ENCODE peak calls at places on chromosomes 2 and 18, in six cellular contexts. U, A, P, C, B and S are unnamed samples.

GRCh38 chr2:29296585-29296984 is 181.4 kb downstream of the CLIP4 start:
- DNase-seq in U (no peak), A (no peak), C (no peak), B (no peak), P (no peak), S (no peak)

GRCh38 chr2:106886916-106887758 is 1.2 kb upstream of the ST6GAL2 start:
- DNase-seq in U (peak), A (no peak), P (no peak), B (no peak), C (no peak), S (no peak)

GRCh38 chr2:231905026-231905425 is 21.2 kb downstream of the NPPC start:
- DNase-seq in A (no peak), B (no peak), U (no peak), C (peak), P (no peak), S (no peak)

GRCh38 chr18:62713651-62714247 is 1.6 kb upstream of the PHLPP1 start:
- DNase-seq in U (no peak), A (no peak), B (no peak), C (no peak), P (no peak), S (no peak)

GRCh38 chr18:7740815-7741214 is 173.7 kb downstream of the PTPRM start:
- DNase-seq in C (no peak), P (no peak), A (no peak), U (no peak), B (no peak), S (no peak)

GRCh38 chr2:55138546-55139288 is 88.5 kb upstream of the RTN4 start:
- DNase-seq in C (no peak), P (no peak), A (no peak), U (no peak), B (no peak), S (no peak)

GRCh38 chr18:50143891-50144290 is 51.1 kb downstream of the MYO5B start:
- DNase-seq in C (no peak), A (no peak), B (no peak), U (no peak), P (peak), S (no peak)

GRCh38 chr2:1234731-1235308 is 178.4 kb upstream of the TPO start:
- DNase-seq in C (no peak), U (peak), B (no peak), P (no peak), A (no peak), S (no peak)

GRCh38 chr2:31693882-31694281 is 113.1 kb upstream of the SRD5A2 start:
- DNase-seq in U (peak), P (no peak), A (no peak), C (no peak), B (no peak), S (no peak)

GRCh38 chr2:74441690-74442482 is at the start of gene RTKN:
- DNase-seq in C (peak), U (peak), P (peak), B (no peak), A (no peak), S (peak)

GRCh38 chr2:150735894-150736498 is 248.5 kb upstream of the RND3 start:
- DNase-seq in U (no peak), B (no peak), P (no peak), C (no peak), A (no peak), S (no peak)

GRCh38 chr2:37786854-37787253 is 115.4 kb upstream of the CDC42EP3 start:
- DNase-seq in C (no peak), P (no peak), A (no peak), B (no peak), U (no peak), S (no peak)

GRCh38 chr2:171541202-171541884 is 19.1 kb downstream of the CYBRD1 start:
- DNase-seq in C (no peak), B (peak), P (peak), A (no peak), U (no peak), S (no peak)

GRCh38 chr2:143525536-143525935 is 396.3 kb downstream of the ARHGAP15 start:
- DNase-seq in B (no peak), C (no peak), U (peak), A (no peak), P (no peak), S (no peak)

GRCh38 chr18:63970803-63971191 is 916 bp downstream of the SERPINB8 start:
- DNase-seq in B (no peak), P (peak), U (peak), C (peak), A (no peak), S (no peak)

GRCh38 chr2:37005118-37005868 is 39.0 kb upstream of the STRN start:
- DNase-seq in C (no peak), B (peak), A (no peak), U (peak), P (peak), S (peak)

GRCh38 chr2:207073791-207074678 is 91.7 kb downstream of the KLF7 start:
- DNase-seq in P (no peak), C (no peak), U (peak), A (no peak), B (peak), S (peak)

GRCh38 chr2:226742346-226742745 is 57.3 kb downstream of the IRS1 start:
- DNase-seq in U (peak), P (no peak), C (peak), A (no peak), B (no peak), S (no peak)

GRCh38 chr18:2881490-2882195 is 34.8 kb downstream of the EMILIN2 start:
- DNase-seq in P (no peak), C (peak), A (peak), B (peak), U (peak), S (no peak)

GRCh38 chr2:47360937-47361336 is 42.0 kb upstream of the MSH2 start:
- DNase-seq in A (peak), C (no peak), B (no peak), U (no peak), P (peak), S (no peak)

GRCh38 chr18:57621252-57621607 is 406 bp downstream of the NARS1 start:
- DNase-seq in P (peak), A (no peak), C (no peak), B (no peak), U (peak), S (peak)

GRCh38 chr18:11750581-11751304 is 61.7 kb downstream of the GNAL start:
- DNase-seq in C (no peak), P (no peak), U (no peak), B (no peak), A (no peak), S (no peak)

GRCh38 chr18:78978336-78979057 is 1.1 kb upstream of the SALL3 start:
- DNase-seq in P (no peak), C (no peak), B (no peak), U (no peak), A (no peak), S (no peak)

GRCh38 chr18:76209597-76209996 is 285.4 kb downstream of the ZNF516 start:
- DNase-seq in B (no peak), A (peak), C (no peak), U (peak), P (no peak), S (no peak)

GRCh38 chr2:161077367-161078210 is 82.6 kb upstream of the TANK start:
- DNase-seq in P (no peak), B (peak), A (no peak), U (peak), C (no peak), S (peak)

GRCh38 chr2:231904161-231904611 is 22.0 kb downstream of the NPPC start:
- DNase-seq in C (no peak), P (no peak), B (no peak), U (no peak), A (no peak), S (no peak)

GRCh38 chr2:133885847-133886246 is 317.6 kb upstream of the NCKAP5 start:
- DNase-seq in B (no peak), P (peak), U (no peak), A (no peak), C (no peak), S (no peak)

GRCh38 chr2:168722592-168722991 is 79.8 kb upstream of the NOSTRIN start:
- DNase-seq in C (peak), B (no peak), P (no peak), U (peak), A (peak), S (no peak)

GRCh38 chr18:12751891-12752290 is 49.0 kb downstream of the PSMG2 start:
- DNase-seq in A (no peak), C (no peak), B (no peak), U (no peak), P (no peak), S (no peak)

GRCh38 chr18:74063023-74063422 is 84.6 kb downstream of the FBXO15 start:
- DNase-seq in U (no peak), B (peak), P (no peak), A (no peak), C (no peak), S (no peak)
- TF ChIP-seq CTCF in U (no peak), B (no peak), P (no peak), A (no peak), C (no peak), S (no peak)

DNA sequence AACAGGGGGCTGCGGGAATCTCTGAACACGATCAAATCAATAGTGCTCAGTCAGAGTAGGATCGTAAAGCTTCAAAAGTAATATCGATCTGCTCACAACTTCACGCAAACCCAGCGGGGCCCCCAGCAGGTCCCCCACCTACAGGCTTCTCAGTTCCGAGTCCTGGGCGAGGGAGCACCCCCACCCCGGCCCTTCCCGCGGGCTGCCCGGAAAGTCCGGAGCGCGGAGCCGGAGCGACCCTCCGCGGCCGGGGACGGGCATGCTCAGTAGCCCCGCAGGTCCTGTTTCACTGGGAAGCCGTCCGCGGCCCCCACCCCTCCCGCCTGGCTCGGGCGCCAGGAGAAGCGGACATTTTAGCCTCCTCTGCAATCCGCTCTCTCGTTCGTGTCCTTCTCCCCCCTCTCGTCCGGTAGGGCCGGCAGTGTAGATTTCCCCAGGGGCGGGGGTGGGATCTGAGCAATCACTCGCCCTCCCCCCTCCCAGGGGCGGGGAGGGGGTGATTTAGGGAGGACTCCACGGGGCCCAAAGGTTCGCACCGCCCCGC is 3.3 kb upstream of the SPRED2 start:
- DNase-seq in P (peak), U (peak), A (peak), B (peak), C (peak), S (peak)
- TF ChIP-seq CTCF in P (no peak), U (no peak), A (peak), B (no peak), C (no peak), S (peak)

GRCh38 chr2:132415256-132416079 is 1.1 kb upstream of the GPR39 start:
- DNase-seq in U (peak), P (peak), A (no peak), B (no peak), C (no peak), S (no peak)

GRCh38 chr2:132420776-132421175 is 4.2 kb downstream of the GPR39 start:
- DNase-seq in P (no peak), B (no peak), C (no peak), A (no peak), U (no peak), S (no peak)

GRCh38 chr2:132417430-132418035 is 928 bp downstream of the GPR39 start:
- DNase-seq in P (peak), B (no peak), A (no peak), U (no peak), C (no peak), S (no peak)

GRCh38 chr2:132416080-132416911 is at the start of gene GPR39:
- DNase-seq in U (peak), C (peak), A (peak), P (peak), B (no peak), S (no peak)

GRCh38 chr2:132416996-132417395 is 391 bp downstream of the GPR39 start:
- DNase-seq in B (no peak), U (no peak), A (no peak), P (peak), C (no peak), S (no peak)
- TF ChIP-seq CTCF in B (no peak), U (peak), A (peak), P (no peak), C (no peak), S (no peak)

GRCh38 chr2:177772529-177772928 is 300.0 kb downstream of the PDE11A start:
- DNase-seq in U (peak), C (no peak), A (no peak), B (peak), P (peak), S (peak)
- TF ChIP-seq CTCF in U (peak), C (peak), A (peak), B (no peak), P (peak), S (peak)

DNA sequence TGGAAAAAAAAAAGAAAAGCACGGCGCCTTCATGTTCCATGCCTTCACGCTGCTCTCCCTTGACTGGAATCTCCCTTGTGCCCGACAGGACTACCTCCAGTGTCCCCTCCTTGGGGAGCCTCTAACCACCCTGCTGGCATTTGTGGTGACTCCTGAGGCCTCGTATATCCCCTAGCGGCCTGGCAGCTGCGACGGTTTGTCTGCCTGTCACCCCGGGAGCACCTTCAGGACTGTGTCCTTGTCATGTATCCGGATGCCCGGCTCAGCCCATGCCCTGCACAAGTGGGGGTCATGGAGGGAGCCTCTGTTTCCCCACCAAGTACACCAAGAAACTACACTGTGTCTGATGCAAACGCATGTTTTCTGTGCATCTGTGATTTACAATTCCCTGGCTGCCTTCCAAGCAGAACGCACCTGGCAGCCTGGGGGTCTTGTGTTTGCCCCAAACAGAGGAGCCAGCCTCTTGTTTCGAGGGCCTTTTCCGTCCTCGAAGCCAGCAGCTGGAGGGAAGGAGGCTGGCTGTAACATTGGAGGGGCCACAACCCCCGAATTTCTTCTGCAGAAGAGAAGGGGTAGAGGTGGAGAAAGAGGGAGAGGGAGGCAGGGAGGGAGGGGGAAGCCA is 18.9 kb downstream of the TWIST2 start:
- DNase-seq in C (no peak), P (no peak), B (no peak), A (no peak), U (no peak), S (no peak)
- TF ChIP-seq CTCF in C (no peak), P (no peak), B (no peak), A (no peak), U (no peak), S (no peak)

DNA sequence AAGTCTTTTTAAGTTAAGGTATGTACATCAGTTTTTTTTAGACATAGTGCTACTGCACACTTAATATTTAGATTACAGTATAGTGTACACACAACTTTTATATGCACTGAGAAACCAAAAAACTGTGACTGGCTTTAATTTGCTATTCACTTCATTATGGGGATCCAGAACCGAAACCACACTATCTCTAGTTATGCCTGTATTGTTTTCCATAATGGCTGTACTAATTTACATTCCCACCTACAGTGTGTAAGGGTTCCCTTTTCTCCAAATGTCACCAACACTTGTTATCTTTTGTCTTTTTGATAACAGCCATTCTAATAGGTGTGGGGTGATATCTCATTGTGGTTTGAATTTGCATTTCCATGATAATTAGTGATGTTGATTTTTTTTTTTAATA is 213.4 kb upstream of the CCDC150 start:
- DNase-seq in U (no peak), B (no peak), C (no peak), P (no peak), A (no peak), S (no peak)
- TF ChIP-seq CTCF in U (no peak), B (no peak), C (no peak), P (no peak), A (no peak), S (no peak)

GRCh38 chr18:45423664-45424063 is 191.6 kb upstream of the SLC14A2 start:
- DNase-seq in C (no peak), B (no peak), A (no peak), P (no peak), U (no peak), S (no peak)
- TF ChIP-seq CTCF in C (no peak), B (no peak), A (no peak), P (no peak), U (no peak), S (no peak)

DNA sequence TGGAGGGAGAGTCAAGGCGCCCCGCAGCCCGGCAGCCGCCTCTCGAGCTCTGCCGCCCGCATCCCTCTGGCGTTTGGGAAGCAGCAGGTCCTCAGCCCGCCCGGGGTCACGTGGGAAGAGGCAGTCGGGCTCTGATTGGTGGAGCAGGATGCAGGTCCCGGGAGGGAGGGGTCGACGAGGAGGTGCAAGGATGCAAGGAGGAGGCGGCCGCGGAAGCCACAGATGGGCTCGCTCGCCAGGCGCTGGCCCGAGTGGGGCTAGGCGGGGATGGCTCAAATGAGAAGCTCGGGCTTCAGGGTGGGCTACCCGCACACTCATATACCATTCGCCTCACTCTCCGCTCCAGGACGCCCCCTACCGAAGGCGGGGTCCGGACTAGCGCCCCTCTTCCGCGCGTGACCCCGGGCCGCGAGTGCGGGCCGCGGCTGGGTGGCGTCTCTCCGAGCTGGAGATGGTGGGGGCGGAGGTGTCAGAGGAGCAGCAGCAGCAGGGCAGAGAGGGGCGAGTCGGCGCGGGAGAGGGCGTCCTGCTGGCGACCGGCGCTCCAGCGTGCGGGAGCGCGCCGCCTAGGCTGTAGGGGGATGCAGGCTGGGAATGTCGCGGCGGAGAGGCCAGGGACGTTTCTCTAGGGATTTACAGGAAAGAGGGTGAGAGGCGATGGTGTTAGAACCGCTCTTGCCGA is at the start of gene TMEFF2:
- DNase-seq in B (no peak), C (peak), A (no peak), P (peak), U (peak), S (peak)
- TF ChIP-seq CTCF in B (no peak), C (no peak), A (peak), P (no peak), U (peak), S (no peak)

GRCh38 chr2:216673609-216674008 is 21.7 kb downstream of the IGFBP5 start:
- DNase-seq in C (no peak), U (no peak), A (no peak), P (no peak), B (no peak), S (no peak)

GRCh38 chr2:216671791-216672343 is 23.5 kb downstream of the IGFBP5 start:
- DNase-seq in A (no peak), B (no peak), P (no peak), C (no peak), U (no peak), S (no peak)

GRCh38 chr2:216674376-216674775 is 21.0 kb downstream of the IGFBP5 start:
- DNase-seq in U (no peak), B (no peak), C (no peak), A (no peak), P (no peak), S (no peak)

GRCh38 chr2:216672466-216672865 is 22.9 kb downstream of the IGFBP5 start:
- DNase-seq in P (no peak), U (no peak), A (no peak), C (no peak), B (no peak), S (no peak)

GRCh38 chr2:216672996-216673395 is 22.4 kb downstream of the IGFBP5 start:
- DNase-seq in C (no peak), U (no peak), B (no peak), P (no peak), A (no peak), S (no peak)
- TF ChIP-seq CTCF in C (no peak), U (no peak), B (no peak), P (no peak), A (no peak), S (no peak)